ENCODE peak calls at places on chromosomes 7 and 10, in seven cellular contexts. U is putamen, V is astrocyte of the spinal cord, P is dermis blood vessel endothelial cell, C is NCI-H345, Y is suprapubic skin, Z is Daoy. O is an unnamed sample.

GRCh38 chr7:64098-64521 is 128.3 kb upstream of the FAM20C start:
- DNase-seq in U (peak; percentile 64), Y (peak; percentile 56), Z (peak; percentile 80), P (peak; percentile 87), C (peak; percentile 37), V (peak; percentile 73), O (peak; percentile 90)

GRCh38 chr10:131776496-131776895 is 124.3 kb upstream of the PPP2R2D start:
- DNase-seq in V (no peak), P (no peak), C (no peak), U (no peak), Z (no peak), Y (no peak), O (no peak)

GRCh38 chr10:90051053-90051452 is 349.7 kb downstream of the KIF20B start:
- DNase-seq in P (no peak), Y (no peak), U (no peak), V (no peak), Z (no peak), C (peak; percentile 75), O (no peak)

GRCh38 chr7:66150471-66150870 is 35.8 kb downstream of the CRCP start:
- DNase-seq in C (no peak), U (no peak), Y (no peak), P (peak; percentile 38), V (peak; percentile 80), Z (peak; percentile 32), O (no peak)

GRCh38 chr7:4416436-4417092 is 265.5 kb upstream of the FOXK1 start:
- DNase-seq in Y (no peak), V (no peak), C (peak; percentile 19), U (no peak), P (no peak), Z (peak; percentile 50), O (no peak)

GRCh38 chr10:94757916-94758315 is 4.6 kb upstream of the CYP2C19 start:
- DNase-seq in Y (no peak), V (no peak), U (no peak), P (no peak), C (no peak), Z (no peak), O (no peak)

GRCh38 chr10:73894245-73894971 is 16.5 kb upstream of the PLAU start:
- DNase-seq in U (no peak), V (peak; percentile 97), P (peak; percentile 95), C (no peak), Z (peak; percentile 80), Y (no peak), O (no peak)

GRCh38 chr7:2272031-2272430 is 30.0 kb downstream of the NUDT1 start:
- DNase-seq in P (no peak), C (no peak), Z (no peak), Y (no peak), U (no peak), V (peak; percentile 10), O (no peak)

GRCh38 chr10:87700031-87700796 is 40.5 kb downstream of the PAPSS2 start:
- DNase-seq in C (no peak), P (no peak), Z (no peak), Y (no peak), V (peak; percentile 35), U (peak; percentile 16), O (no peak)

GRCh38 chr10:72133517-72133916 is 45.2 kb upstream of the SPOCK2 start:
- DNase-seq in C (no peak), V (peak; percentile 75), Y (no peak), U (no peak), Z (peak; percentile 17), P (no peak), O (no peak)

GRCh38 chr10:89815049-89815853 is 113.9 kb downstream of the KIF20B start:
- DNase-seq in Z (no peak), U (no peak), C (no peak), V (no peak), Y (no peak), P (no peak), O (no peak)

GRCh38 chr10:117004238-117004626 is 755 bp downstream of the SHTN1 start:
- DNase-seq in C (no peak), U (no peak), Z (no peak), V (peak; percentile 6), Y (no peak), P (peak; percentile 54), O (no peak)

GRCh38 chr10:44344727-44345126 is 40.2 kb downstream of the CXCL12 start:
- DNase-seq in C (no peak), Y (no peak), V (no peak), P (no peak), Z (no peak), U (no peak), O (no peak)

GRCh38 chr7:95545666-95546065 is 50.6 kb downstream of the PDK4 start:
- DNase-seq in U (no peak), P (no peak), C (no peak), V (no peak), Y (no peak), Z (no peak), O (no peak)

GRCh38 chr7:33639552-33640197 is 265.7 kb upstream of the BMPER start:
- DNase-seq in P (no peak), Y (no peak), V (no peak), Z (no peak), C (no peak), U (no peak), O (no peak)

GRCh38 chr10:110171032-110171431 is 36.4 kb upstream of the MXI1 start:
- DNase-seq in P (no peak), Z (peak; percentile 23), U (no peak), V (no peak), C (no peak), Y (no peak), O (no peak)

GRCh38 chr7:1368682-1369571 is 90.3 kb downstream of the MICALL2 start:
- DNase-seq in P (peak; percentile 6), Z (peak; percentile 78), Y (no peak), V (no peak), C (peak; percentile 67), U (no peak), O (no peak)

GRCh38 chr10:88961266-88961665 is 8.7 kb upstream of the ACTA2 start:
- DNase-seq in P (no peak), V (no peak), C (no peak), Z (no peak), Y (no peak), U (no peak), O (no peak)

GRCh38 chr10:93458821-93459257 is 23.3 kb downstream of the MYOF start:
- DNase-seq in V (peak; percentile 100), C (no peak), Z (peak; percentile 98), Y (peak; percentile 89), U (no peak), P (peak; percentile 99), O (no peak)